ENCODE peak calls at places on chromosomes 1 and 21, in five cellular contexts. L is cerebellum; D is midbrain; R is smooth muscle cell of the brain vasculature; K is activated CD4-positive, alpha-beta T cell treated with anti-CD3 and anti-CD28 coated beads, Interleukin-2, amount 50 U/mL, for 1 hour. O is an unnamed sample.

GRCh38 chr1:226466301-226466700 is 58.4 kb upstream of the PARP1 start:
- DNase-seq in L (no peak), D (peak; percentile 6), R (no peak), K (no peak), O (no peak)

GRCh38 chr1:5562331-5562730 is 429.9 kb downstream of the NPHP4 start:
- DNase-seq in L (no peak), D (no peak), R (no peak), K (no peak), O (no peak)

GRCh38 chr1:150564051-150564991 is 15.1 kb downstream of the MCL1 start:
- DNase-seq in L (no peak), D (no peak), R (no peak), K (no peak), O (no peak)

GRCh38 chr1:2481885-2482284 is 5.8 kb downstream of the PLCH2 start:
- DNase-seq in L (no peak), D (no peak), R (no peak), K (no peak), O (no peak)

GRCh38 chr1:166915941-166916340 is 39.9 kb upstream of the TADA1 start:
- DNase-seq in L (no peak), D (no peak), R (peak; percentile 40), K (no peak), O (peak; percentile 44)

GRCh38 chr1:33805988-33806387 is 57.9 kb upstream of the HMGB4 start:
- DNase-seq in L (no peak), D (no peak), R (no peak), K (no peak), O (no peak)

GRCh38 chr21:42351626-42352432 is 1.0 kb upstream of the TFF2 start:
- DNase-seq in L (no peak), D (no peak), R (no peak), K (no peak), O (no peak)

GRCh38 chr21:17442174-17442573 is 70.7 kb upstream of the CXADR start:
- DNase-seq in L (no peak), D (no peak), R (no peak), K (no peak), O (no peak)

GRCh38 chr1:54355931-54356679 is 50.1 kb downstream of the SSBP3 start:
- DNase-seq in L (peak; percentile 86), D (no peak), R (no peak), K (no peak), O (no peak)

GRCh38 chr21:43300496-43301423 is 126.2 kb downstream of the SIK1 start:
- DNase-seq in L (no peak), D (no peak), R (no peak), K (no peak), O (no peak)